ENCODE peak calls at places on chromosomes 7 and 10, in eight cellular contexts. O is WTC11, X is esophagus muscularis mucosa, M is choroid plexus epithelial cell, Q is tibial nerve, B is PC-3, W is dorsolateral prefrontal cortex, P is cardiac muscle cell. Z is an unnamed sample.

GRCh38 chr10:79235765-79236755 is 111.2 kb upstream of the PPIF start:
- DNase-seq in O (peak), W (no peak), M (no peak), X (no peak), Q (no peak), B (no peak), P (no peak), Z (no peak)

GRCh38 chr10:119455609-119456434 is 86.7 kb downstream of the RGS10 start:
- DNase-seq in P (no peak), O (no peak), B (no peak), X (no peak), W (no peak), Q (no peak), M (no peak), Z (no peak)

GRCh38 chr10:12364559-12364958 is 15.2 kb downstream of the CAMK1D start:
- DNase-seq in Q (no peak), W (no peak), M (no peak), B (no peak), O (no peak), P (no peak), X (no peak), Z (no peak)

GRCh38 chr7:47478017-47478344 is 103.9 kb downstream of the TNS3 start:
- DNase-seq in O (no peak), M (peak), P (no peak), X (no peak), B (no peak), Q (no peak), W (no peak), Z (no peak)

GRCh38 chr10:86169506-86170254 is 196.9 kb downstream of the GRID1 start:
- DNase-seq in P (no peak), B (no peak), M (no peak), Q (no peak), X (no peak), W (peak), O (no peak), Z (no peak)

GRCh38 chr10:35306852-35307251 is 29.5 kb upstream of the CCNY start:
- DNase-seq in Q (no peak), O (no peak), P (no peak), B (peak), X (no peak), W (no peak), M (peak), Z (peak)

GRCh38 chr10:121994429-121994881 is 5.5 kb downstream of the TACC2 start:
- DNase-seq in O (peak), W (no peak), B (peak), M (peak), X (no peak), Q (no peak), P (peak), Z (peak)

GRCh38 chr10:97534746-97535367 is 36.1 kb downstream of the UBTD1 start:
- DNase-seq in W (peak), B (peak), X (no peak), O (peak), M (peak), P (peak), Q (no peak), Z (peak)

GRCh38 chr10:36730316-36730715 is 395.1 kb upstream of the ANKRD30A start:
- DNase-seq in M (no peak), Q (no peak), W (no peak), P (no peak), X (no peak), O (no peak), B (peak), Z (no peak)

GRCh38 chr10:119333146-119333792 is 125.9 kb downstream of the GRK5 start:
- DNase-seq in O (no peak), M (peak), W (no peak), P (no peak), X (no peak), Q (no peak), B (peak), Z (no peak)

GRCh38 chr10:21694646-21695045 is 160.6 kb downstream of the MLLT10 start:
- DNase-seq in O (no peak), X (no peak), Q (no peak), W (no peak), B (no peak), P (no peak), M (peak), Z (no peak)

GRCh38 chr7:134941185-134941900 is 45.0 kb upstream of the AGBL3 start:
- DNase-seq in P (no peak), X (no peak), O (no peak), W (no peak), Q (no peak), B (peak), M (peak), Z (no peak)

GRCh38 chr10:110267246-110267645 is 37.5 kb downstream of the SMNDC1 start:
- DNase-seq in B (no peak), M (no peak), P (no peak), W (no peak), X (no peak), O (no peak), Q (no peak), Z (no peak)

GRCh38 chr7:32126843-32127242 is 56.6 kb upstream of the PDE1C start:
- DNase-seq in X (no peak), P (no peak), B (no peak), M (no peak), Q (no peak), W (no peak), O (no peak), Z (no peak)

GRCh38 chr7:42745357-42746022 is 166.4 kb downstream of the C7orf25 start:
- DNase-seq in Q (peak), M (peak), W (no peak), B (peak), X (no peak), O (peak), P (peak), Z (peak)

GRCh38 chr10:26621889-26622681 is 75.4 kb upstream of the PDSS1 start:
- DNase-seq in M (peak), O (peak), Q (no peak), X (no peak), B (peak), W (no peak), P (peak), Z (peak)

GRCh38 chr7:101155303-101155702 is 1.0 kb downstream of the AP1S1 start:
- DNase-seq in P (no peak), B (no peak), W (no peak), Q (no peak), M (no peak), O (no peak), X (no peak), Z (no peak)

GRCh38 chr10:85614566-85614965 is 752.0 kb downstream of the GRID1 start:
- DNase-seq in Q (no peak), P (no peak), W (no peak), B (no peak), X (peak), O (no peak), M (no peak), Z (no peak)

GRCh38 chr10:93058139-93058538 is 2.5 kb upstream of the CYP26C1 start:
- DNase-seq in Q (no peak), O (no peak), P (no peak), W (no peak), B (peak), M (no peak), X (no peak), Z (no peak)

GRCh38 chr10:118763202-118763988 is 8.6 kb upstream of the CACUL1 start:
- DNase-seq in B (no peak), M (peak), O (no peak), P (no peak), W (no peak), X (peak), Q (no peak), Z (no peak)

GRCh38 chr7:109476409-109476808 is 906.7 kb downstream of the DNAJB9 start:
- DNase-seq in P (no peak), M (no peak), W (no peak), Q (no peak), B (no peak), O (no peak), X (no peak), Z (no peak)

GRCh38 chr7:152544481-152544927 is 108.7 kb upstream of the KMT2C start:
- DNase-seq in M (peak), X (no peak), P (no peak), W (no peak), O (peak), B (no peak), Q (no peak), Z (no peak)

GRCh38 chr10:6200588-6201510 is 1.9 kb upstream of the PFKFB3 start:
- DNase-seq in P (peak), O (peak), X (no peak), M (peak), W (no peak), Q (no peak), B (peak), Z (no peak)

GRCh38 chr10:11515596-11516418 is 95.6 kb downstream of the USP6NL start:
- DNase-seq in Q (no peak), M (peak), X (no peak), P (peak), B (peak), O (peak), W (no peak), Z (peak)

GRCh38 chr7:11830582-11831382 is 1.2 kb downstream of the THSD7A start:
- DNase-seq in X (no peak), O (no peak), M (peak), B (no peak), W (no peak), Q (no peak), P (peak), Z (peak)

GRCh38 chr10:22429146-22429545 is 83.8 kb downstream of the SPAG6 start:
- DNase-seq in O (no peak), X (no peak), Q (no peak), W (no peak), B (peak), P (no peak), M (peak), Z (no peak)

GRCh38 chr10:83023647-83024046 is 1115.7 kb upstream of the GHITM start:
- DNase-seq in M (no peak), W (no peak), P (no peak), Q (no peak), X (no peak), B (no peak), O (no peak), Z (no peak)

GRCh38 chr7:154879629-154880028 is 123.3 kb downstream of the PAXIP1 start:
- DNase-seq in B (no peak), P (no peak), M (no peak), X (no peak), Q (no peak), W (no peak), O (no peak), Z (no peak)

GRCh38 chr10:103870503-103870902 is 15.1 kb upstream of the SH3PXD2A start:
- DNase-seq in B (peak), P (no peak), O (peak), Q (no peak), X (no peak), W (no peak), M (peak), Z (no peak)
- TF ChIP-seq CTCF in B (no peak), P (no peak), O (no peak), Q (no peak), X (no peak), W (no peak), M (peak), Z (no peak)

DNA sequence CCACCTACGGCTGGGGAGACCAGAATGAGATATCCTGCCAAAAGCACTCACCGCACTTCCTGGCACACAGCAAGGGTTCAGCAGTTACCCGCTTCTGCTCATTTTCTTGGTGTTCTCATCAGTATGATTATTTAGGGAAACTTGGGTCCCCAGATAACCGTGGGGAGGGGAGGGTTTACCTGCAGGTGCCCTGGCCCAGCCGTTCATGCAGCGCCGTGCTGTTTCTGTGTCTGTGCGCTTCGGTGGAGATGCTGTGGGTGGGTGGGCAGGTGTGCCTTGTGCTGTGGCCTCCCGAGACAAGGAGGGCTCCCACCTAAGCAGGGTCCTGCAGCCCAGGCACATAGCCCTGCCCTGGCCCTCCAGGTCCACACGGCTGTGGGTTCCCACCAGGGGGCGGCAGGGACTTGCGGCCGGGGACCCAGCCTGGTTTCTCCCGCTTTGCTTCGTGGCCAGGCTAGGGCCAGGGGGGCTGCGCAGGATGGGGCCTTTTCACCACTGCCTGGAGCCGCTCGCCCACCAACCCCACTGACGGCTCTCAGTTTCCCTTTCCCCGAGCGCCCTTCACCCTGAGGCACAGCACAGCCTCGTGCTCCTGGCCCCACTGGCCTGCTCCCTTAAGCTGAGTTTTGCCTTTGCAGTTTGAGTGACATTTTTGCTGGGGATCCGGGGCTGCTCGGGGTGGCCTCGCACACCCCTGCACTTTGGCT is 78.5 kb downstream of the LHPP start:
- DNase-seq in X (no peak), M (peak), B (peak), W (peak), Q (peak), O (peak), P (peak), Z (peak)
- TF ChIP-seq CTCF in X (peak), M (peak), B (peak), W (peak), Q (peak), O (no peak), P (peak), Z (peak)

GRCh38 chr10:101013365-101013825 is 13.8 kb downstream of the LZTS2 start:
- DNase-seq in X (no peak), W (no peak), Q (no peak), B (no peak), M (no peak), P (no peak), O (no peak), Z (no peak)

GRCh38 chr10:101012525-101013364 is 13.1 kb downstream of the LZTS2 start:
- DNase-seq in W (peak), X (no peak), Q (peak), P (peak), B (peak), M (peak), O (peak), Z (peak)

GRCh38 chr10:101010329-101010728 is 10.7 kb downstream of the LZTS2 start:
- DNase-seq in M (no peak), O (no peak), Q (no peak), B (no peak), X (no peak), P (no peak), W (no peak), Z (no peak)

GRCh38 chr10:101014230-101014884 is 14.7 kb downstream of the LZTS2 start:
- DNase-seq in O (peak), W (peak), X (no peak), P (peak), B (peak), M (peak), Q (peak), Z (peak)

DNA sequence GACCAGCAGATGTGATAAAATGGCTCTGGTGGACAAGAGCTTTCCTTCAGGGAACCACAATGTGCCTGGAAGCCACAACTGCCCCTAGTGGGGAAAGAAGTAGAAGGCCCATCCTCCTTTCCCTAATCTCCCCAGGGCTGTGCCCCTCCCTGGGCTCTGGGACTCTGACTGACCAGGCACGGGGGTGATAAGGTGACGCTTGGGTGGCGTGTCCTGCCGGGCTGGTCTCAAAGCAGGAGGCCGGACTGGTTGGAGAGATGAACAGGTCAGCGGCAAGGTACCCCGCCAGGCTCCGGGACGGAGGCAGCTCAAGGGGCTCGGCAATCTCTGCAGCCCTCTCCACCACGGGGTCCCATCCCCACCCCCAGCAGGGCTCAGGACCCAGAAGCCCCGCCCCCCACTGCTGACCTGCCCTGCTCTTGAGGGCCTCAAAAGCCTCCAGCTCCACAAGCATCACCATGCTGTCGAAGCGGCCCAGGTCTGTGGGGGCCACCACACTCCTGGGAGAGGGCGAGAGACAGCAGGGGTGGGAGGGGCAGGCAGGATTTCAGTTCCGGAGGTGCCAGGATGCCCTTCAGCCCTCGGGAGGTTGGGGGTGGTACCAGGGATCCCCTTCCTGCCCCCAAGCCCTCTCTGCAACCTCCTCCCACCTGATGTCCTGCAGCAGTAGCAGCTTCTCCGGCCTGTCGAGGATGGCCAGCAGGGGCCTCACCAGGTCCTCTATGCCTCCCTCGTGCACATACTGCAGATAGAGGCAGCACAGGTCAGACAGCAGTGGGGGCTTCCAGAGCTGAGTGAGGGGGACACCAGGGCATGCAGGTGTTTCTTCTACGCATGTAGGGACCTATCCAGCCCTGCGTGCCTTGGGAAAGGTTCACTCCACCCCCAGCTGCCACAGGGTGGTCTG is 12.2 kb downstream of the LZTS2 start:
- DNase-seq in Q (no peak), W (no peak), P (peak), B (peak), X (no peak), M (no peak), O (peak), Z (peak)
- TF ChIP-seq CTCF in Q (no peak), W (no peak), P (peak), B (peak), X (no peak), M (peak), O (peak), Z (peak)

GRCh38 chr7:105141068-105141467 is 127.1 kb downstream of the KMT2E start:
- DNase-seq in X (no peak), W (no peak), P (peak), Q (no peak), M (peak), O (peak), B (peak), Z (no peak)
- TF ChIP-seq CTCF in X (peak), W (peak), P (peak), Q (peak), M (peak), O (peak), B (peak), Z (no peak)

DNA sequence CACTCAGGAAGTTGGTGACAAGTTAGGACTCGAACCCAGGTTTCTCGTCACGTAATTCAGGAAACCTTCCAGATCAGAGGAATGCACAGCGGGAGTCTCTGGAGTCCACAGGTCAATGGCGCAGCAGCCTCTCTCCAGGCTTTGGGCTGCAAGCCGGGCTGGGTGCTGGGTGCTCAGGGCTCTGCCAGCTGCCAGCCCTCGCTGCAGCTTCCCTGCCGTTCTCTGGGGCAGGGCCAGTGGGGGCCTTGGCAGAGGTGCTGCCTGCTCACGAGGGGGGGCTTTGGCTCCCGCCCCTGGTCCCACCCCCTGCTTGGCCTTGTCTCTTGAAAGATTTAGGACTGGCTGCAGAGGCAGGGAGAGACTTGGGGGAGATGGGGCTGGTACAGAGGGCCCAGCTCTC is at the start of gene TACR2:
- DNase-seq in P (no peak), M (no peak), O (no peak), Q (no peak), W (no peak), B (no peak), X (no peak), Z (no peak)
- TF ChIP-seq CTCF in P (no peak), M (no peak), O (no peak), Q (no peak), W (no peak), B (no peak), X (no peak), Z (no peak)

GRCh38 chr10:797179-797578 is 107.7 kb upstream of the DIP2C start:
- DNase-seq in X (no peak), P (no peak), B (no peak), M (no peak), W (no peak), O (no peak), Q (no peak), Z (no peak)

GRCh38 chr10:792792-793100 is 103.3 kb upstream of the DIP2C start:
- DNase-seq in W (no peak), M (peak), P (no peak), O (no peak), Q (no peak), B (no peak), X (no peak), Z (no peak)

GRCh38 chr10:796233-796632 is 106.8 kb upstream of the DIP2C start:
- DNase-seq in X (no peak), P (no peak), W (no peak), Q (no peak), M (no peak), B (no peak), O (no peak), Z (no peak)

GRCh38 chr10:792083-792791 is 102.8 kb upstream of the DIP2C start:
- DNase-seq in O (no peak), P (no peak), M (no peak), Q (no peak), W (no peak), B (no peak), X (no peak), Z (no peak)

GRCh38 chr10:794382-794956 is 105.0 kb upstream of the DIP2C start:
- DNase-seq in W (no peak), O (no peak), P (no peak), M (peak), B (peak), Q (peak), X (no peak), Z (no peak)
- TF ChIP-seq CTCF in W (no peak), O (no peak), P (peak), M (peak), B (peak), Q (no peak), X (no peak), Z (peak)

DNA sequence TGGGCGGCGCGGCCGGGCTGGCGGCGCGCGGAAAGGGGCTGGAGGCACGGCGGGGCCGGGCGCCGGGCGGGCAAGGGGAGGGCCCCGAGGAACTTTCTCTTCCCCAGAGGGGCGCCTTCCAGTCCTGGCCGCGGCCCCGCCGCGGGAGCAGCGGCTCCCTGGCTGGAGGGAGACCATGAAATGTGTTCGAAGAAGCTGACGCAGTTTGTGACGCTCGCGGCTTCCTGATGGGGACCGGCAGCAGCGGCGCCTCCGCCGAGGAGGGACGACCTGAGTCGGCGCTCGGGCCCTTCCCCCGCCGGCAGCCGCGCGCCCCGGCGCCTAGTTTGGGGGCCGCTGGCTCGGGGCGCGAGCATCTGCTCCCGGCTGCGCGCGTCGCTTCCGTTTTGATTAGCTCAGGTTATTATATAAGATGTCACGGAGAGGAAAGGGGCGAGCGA is 57.2 kb upstream of the PCGF5 start:
- DNase-seq in M (peak), W (peak), O (peak), X (no peak), B (peak), P (peak), Q (peak), Z (peak)
- TF ChIP-seq CTCF in M (no peak), W (no peak), O (no peak), X (no peak), B (no peak), P (no peak), Q (no peak), Z (no peak)

GRCh38 chr10:19815036-19815435 is 1.2 kb upstream of the PLXDC2 start:
- DNase-seq in W (no peak), O (no peak), X (no peak), Q (no peak), M (no peak), P (no peak), B (no peak), Z (no peak)

GRCh38 chr10:19815478-19816419 is 483 bp upstream of the PLXDC2 start:
- DNase-seq in P (peak), W (peak), X (peak), M (peak), B (no peak), O (peak), Q (peak), Z (no peak)

GRCh38 chr10:19812976-19813375 is 3.3 kb upstream of the PLXDC2 start:
- DNase-seq in M (no peak), Q (no peak), P (no peak), W (no peak), B (no peak), O (no peak), X (no peak), Z (no peak)

GRCh38 chr10:19809481-19809880 is 6.8 kb upstream of the PLXDC2 start:
- DNase-seq in X (no peak), B (no peak), O (no peak), W (no peak), Q (no peak), M (no peak), P (no peak), Z (no peak)

GRCh38 chr10:19811517-19811916 is 4.7 kb upstream of the PLXDC2 start:
- DNase-seq in M (peak), P (peak), W (peak), Q (no peak), B (peak), X (no peak), O (peak), Z (no peak)
- TF ChIP-seq CTCF in M (peak), P (peak), W (peak), Q (peak), B (peak), X (peak), O (no peak), Z (no peak)